ENCODE peak calls at places on chromosome 3, in eight cellular contexts. X is CD8-positive, alpha-beta T cell; Z is choroid plexus epithelial cell; D is A549; H is foreskin keratinocyte; E is body of pancreas; Q is CD4-positive, alpha-beta T cell; W is lower lobe of right lung. Y is an unnamed sample.

GRCh38 chr3:89957461-89957860 is 850.0 kb downstream of the EPHA3 start:
- DNase-seq in X (no peak), Z (peak), D (no peak), H (no peak), E (no peak), Q (no peak), W (no peak), Y (no peak)

GRCh38 chr3:123688241-123688747 is 103.4 kb upstream of the HACD2 start:
- DNase-seq in X (no peak), Z (peak), D (peak), H (peak), E (no peak), Q (no peak), W (no peak), Y (peak)

GRCh38 chr3:76369170-76369569 is 583.8 kb upstream of the ZNF717 start:
- DNase-seq in X (no peak), Z (peak), D (no peak), H (peak), E (no peak), Q (no peak), W (no peak), Y (peak)

GRCh38 chr3:150613034-150613433 is 9.9 kb downstream of the SELENOT start:
- DNase-seq in X (no peak), Z (no peak), D (no peak), H (no peak), E (no peak), Q (no peak), W (no peak), Y (no peak)

GRCh38 chr3:38805765-38806386 is 10.1 kb downstream of the SCN10A start:
- DNase-seq in X (no peak), Z (peak), D (peak), H (peak), E (peak), Q (no peak), W (no peak), Y (peak)

GRCh38 chr3:27185231-27185989 is 183.8 kb downstream of the NEK10 start:
- DNase-seq in X (no peak), Z (no peak), D (no peak), H (no peak), E (no peak), Q (no peak), W (no peak), Y (no peak)

GRCh38 chr3:147383617-147384016 is 22.7 kb downstream of the ZIC4 start:
- DNase-seq in X (no peak), Z (peak), D (no peak), H (no peak), E (no peak), Q (no peak), W (no peak), Y (no peak)

GRCh38 chr3:159175391-159175725 is 373.5 kb downstream of the MFSD1 start:
- DNase-seq in X (no peak), Z (no peak), D (no peak), H (no peak), E (no peak), Q (no peak), W (no peak), Y (peak)

GRCh38 chr3:111980716-111981456 is 2.1 kb downstream of the ABHD10 start:
- DNase-seq in X (no peak), Z (no peak), D (no peak), H (no peak), E (no peak), Q (no peak), W (no peak), Y (no peak)

GRCh38 chr3:53798144-53798543 is 48.1 kb downstream of the CHDH start:
- DNase-seq in X (no peak), Z (no peak), D (no peak), H (no peak), E (no peak), Q (no peak), W (no peak), Y (no peak)

GRCh38 chr3:76673171-76673570 is 366.7 kb upstream of the ROBO2 start:
- DNase-seq in X (no peak), Z (peak), D (no peak), H (no peak), E (no peak), Q (no peak), W (no peak), Y (no peak)

GRCh38 chr3:114809668-114810413 is 337.2 kb downstream of the ZBTB20 start:
- DNase-seq in X (no peak), Z (peak), D (peak), H (no peak), E (no peak), Q (no peak), W (no peak), Y (no peak)

GRCh38 chr3:50303038-50303815 is at the start of gene HYAL1:
- DNase-seq in X (no peak), Z (no peak), D (peak), H (no peak), E (peak), Q (no peak), W (peak), Y (peak)

GRCh38 chr3:142987707-142988106 is 13.7 kb upstream of the U2SURP start:
- DNase-seq in X (no peak), Z (peak), D (no peak), H (no peak), E (no peak), Q (no peak), W (no peak), Y (no peak)

GRCh38 chr3:124886168-124887051 is 755 bp downstream of the ITGB5 start:
- DNase-seq in X (peak), Z (peak), D (peak), H (peak), E (peak), Q (no peak), W (peak), Y (peak)

GRCh38 chr3:37980477-37981347 is 9.9 kb upstream of the VILL start:
- DNase-seq in X (no peak), Z (no peak), D (no peak), H (no peak), E (no peak), Q (no peak), W (no peak), Y (no peak)

GRCh38 chr3:42402394-42403100 is 7.9 kb downstream of the LYZL4 start:
- DNase-seq in X (no peak), Z (no peak), D (no peak), H (peak), E (no peak), Q (no peak), W (no peak), Y (no peak)

GRCh38 chr3:126130981-126131750 is 47.2 kb upstream of the SLC41A3 start:
- DNase-seq in X (no peak), Z (no peak), D (no peak), H (no peak), E (peak), Q (no peak), W (peak), Y (no peak)

GRCh38 chr3:100044369-100044768 is 69.9 kb downstream of the FILIP1L start:
- DNase-seq in X (no peak), Z (no peak), D (no peak), H (no peak), E (no peak), Q (no peak), W (no peak), Y (no peak)

GRCh38 chr3:106215047-106215446 is 346.2 kb upstream of the CBLB start:
- DNase-seq in X (no peak), Z (peak), D (no peak), H (no peak), E (no peak), Q (no peak), W (no peak), Y (no peak)

GRCh38 chr3:186790261-186790981 is 7.0 kb downstream of the EIF4A2 start:
- DNase-seq in X (no peak), Z (peak), D (peak), H (peak), E (no peak), Q (no peak), W (no peak), Y (peak)

GRCh38 chr3:115478359-115478758 is 145.0 kb upstream of the GAP43 start:
- DNase-seq in X (no peak), Z (no peak), D (no peak), H (no peak), E (no peak), Q (no peak), W (no peak), Y (no peak)

GRCh38 chr3:173933113-173933512 is 535.6 kb downstream of the NLGN1 start:
- DNase-seq in X (no peak), Z (no peak), D (no peak), H (no peak), E (no peak), Q (no peak), W (no peak), Y (no peak)

GRCh38 chr3:114893361-114893760 is 253.7 kb downstream of the ZBTB20 start:
- DNase-seq in X (no peak), Z (no peak), D (no peak), H (no peak), E (no peak), Q (no peak), W (no peak), Y (no peak)

GRCh38 chr3:16071246-16071645 is 103.2 kb upstream of the GALNT15 start:
- DNase-seq in X (no peak), Z (no peak), D (no peak), H (no peak), E (no peak), Q (no peak), W (no peak), Y (peak)

GRCh38 chr3:184337315-184337714 is at the start of gene FAM131A:
- DNase-seq in X (no peak), Z (no peak), D (no peak), H (no peak), E (no peak), Q (no peak), W (no peak), Y (no peak)

GRCh38 chr3:9153763-9154601 is 95.5 kb downstream of the SRGAP3 start:
- DNase-seq in X (no peak), Z (no peak), D (no peak), H (no peak), E (peak), Q (no peak), W (no peak), Y (no peak)

GRCh38 chr3:181868576-181868975 is 156.9 kb downstream of the SOX2 start:
- DNase-seq in X (no peak), Z (no peak), D (no peak), H (no peak), E (no peak), Q (no peak), W (no peak), Y (no peak)

GRCh38 chr3:101375586-101375985 is 55.2 kb upstream of the IMPG2 start:
- DNase-seq in X (no peak), Z (no peak), D (no peak), H (no peak), E (no peak), Q (no peak), W (no peak), Y (no peak)

GRCh38 chr3:56870436-56870835 is 68.7 kb upstream of the ARHGEF3 start:
- DNase-seq in X (no peak), Z (peak), D (no peak), H (peak), E (no peak), Q (no peak), W (no peak), Y (peak)

GRCh38 chr3:171173732-171174131 is 147.2 kb upstream of the SLC2A2 start:
- DNase-seq in X (no peak), Z (peak), D (no peak), H (no peak), E (peak), Q (no peak), W (peak), Y (no peak)

GRCh38 chr3:68306571-68306970 is 625.8 kb downstream of the TAFA4 start:
- DNase-seq in X (peak), Z (no peak), D (no peak), H (no peak), E (peak), Q (no peak), W (no peak), Y (no peak)

GRCh38 chr3:88003115-88003755 is 55.6 kb downstream of the CGGBP1 start:
- DNase-seq in X (no peak), Z (peak), D (peak), H (peak), E (no peak), Q (no peak), W (no peak), Y (peak)

GRCh38 chr3:148955544-148956346 is 35.6 kb upstream of the GYG1 start:
- DNase-seq in X (no peak), Z (peak), D (peak), H (peak), E (peak), Q (no peak), W (no peak), Y (peak)

GRCh38 chr3:183159319-183159718 is 3.2 kb downstream of the LAMP3 start:
- DNase-seq in X (no peak), Z (no peak), D (no peak), H (no peak), E (no peak), Q (no peak), W (no peak), Y (no peak)

GRCh38 chr3:71006810-71007785 is 576.4 kb downstream of the FOXP1 start:
- DNase-seq in X (no peak), Z (peak), D (peak), H (peak), E (peak), Q (no peak), W (no peak), Y (peak)

GRCh38 chr3:194133661-194134230 is 2.2 kb upstream of the HES1 start:
- DNase-seq in X (no peak), Z (peak), D (peak), H (no peak), E (peak), Q (no peak), W (peak), Y (peak)

GRCh38 chr3:159818399-159818798 is 170.2 kb upstream of the IL12A start:
- DNase-seq in X (no peak), Z (no peak), D (no peak), H (no peak), E (no peak), Q (no peak), W (no peak), Y (no peak)

GRCh38 chr3:29153811-29154210 is 127.1 kb upstream of the RBMS3 start:
- DNase-seq in X (peak), Z (no peak), D (no peak), H (no peak), E (no peak), Q (no peak), W (no peak), Y (no peak)

DNA sequence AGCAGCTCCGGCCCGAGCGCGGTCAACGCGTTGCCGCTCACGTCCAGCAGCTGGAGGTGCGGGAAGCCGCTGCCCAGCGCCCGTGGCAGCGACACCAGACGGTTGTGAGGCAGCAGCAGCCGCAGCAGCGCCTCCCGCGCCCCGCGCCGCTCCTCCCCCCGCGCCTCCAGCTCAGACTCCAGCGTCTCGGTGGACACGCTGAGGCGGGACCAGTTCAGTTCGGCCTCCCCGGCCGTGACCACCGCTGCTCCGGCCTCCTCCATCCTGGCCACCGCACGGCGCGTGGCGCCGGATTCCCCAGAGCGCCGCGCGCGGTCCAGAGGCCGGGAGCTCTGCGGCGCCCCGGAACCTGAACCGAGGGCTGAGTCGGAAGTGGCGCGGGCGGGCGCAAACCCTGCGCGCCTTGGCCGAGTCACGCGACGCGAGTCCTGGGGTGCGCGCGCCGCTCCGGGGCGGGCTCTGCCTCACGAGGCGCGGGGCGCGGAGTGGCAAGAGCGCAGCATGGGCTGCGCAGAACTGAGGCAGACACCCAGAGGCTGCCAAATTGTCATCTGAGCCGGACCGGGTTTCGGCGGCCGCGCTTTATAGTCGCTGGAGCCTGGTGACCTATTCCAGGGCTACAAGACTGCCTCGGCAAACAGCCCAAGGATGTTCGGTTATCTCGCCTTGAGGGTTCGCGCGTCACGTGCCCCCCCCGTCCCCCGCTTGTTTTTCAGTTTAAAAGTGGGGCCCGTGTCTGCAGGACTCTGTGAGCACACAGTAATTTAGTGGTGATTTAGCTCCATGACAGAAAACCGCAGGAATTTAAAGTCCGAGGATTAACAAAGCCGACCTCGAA is at the start of gene LRRC58:
- DNase-seq in X (peak), Z (peak), D (peak), H (peak), E (peak), Q (peak), W (peak), Y (peak)
- TF ChIP-seq CTCF in X (peak), Z (peak), D (peak), H (peak), E (no peak), Q (peak), W (peak), Y (peak)

GRCh38 chr3:160928183-160928718 is 172.2 kb downstream of the PPM1L start:
- DNase-seq in X (no peak), Z (peak), D (peak), H (no peak), E (no peak), Q (no peak), W (no peak), Y (no peak)
- TF ChIP-seq CTCF in X (no peak), Z (peak), D (no peak), H (peak), E (no peak), Q (no peak), W (no peak), Y (no peak)

GRCh38 chr3:11260460-11260859 is 11.7 kb upstream of the ATG7 start:
- DNase-seq in X (no peak), Z (no peak), D (no peak), H (no peak), E (no peak), Q (no peak), W (no peak), Y (no peak)
- TF ChIP-seq CTCF in X (no peak), Z (peak), D (no peak), H (no peak), E (no peak), Q (no peak), W (no peak), Y (no peak)

DNA sequence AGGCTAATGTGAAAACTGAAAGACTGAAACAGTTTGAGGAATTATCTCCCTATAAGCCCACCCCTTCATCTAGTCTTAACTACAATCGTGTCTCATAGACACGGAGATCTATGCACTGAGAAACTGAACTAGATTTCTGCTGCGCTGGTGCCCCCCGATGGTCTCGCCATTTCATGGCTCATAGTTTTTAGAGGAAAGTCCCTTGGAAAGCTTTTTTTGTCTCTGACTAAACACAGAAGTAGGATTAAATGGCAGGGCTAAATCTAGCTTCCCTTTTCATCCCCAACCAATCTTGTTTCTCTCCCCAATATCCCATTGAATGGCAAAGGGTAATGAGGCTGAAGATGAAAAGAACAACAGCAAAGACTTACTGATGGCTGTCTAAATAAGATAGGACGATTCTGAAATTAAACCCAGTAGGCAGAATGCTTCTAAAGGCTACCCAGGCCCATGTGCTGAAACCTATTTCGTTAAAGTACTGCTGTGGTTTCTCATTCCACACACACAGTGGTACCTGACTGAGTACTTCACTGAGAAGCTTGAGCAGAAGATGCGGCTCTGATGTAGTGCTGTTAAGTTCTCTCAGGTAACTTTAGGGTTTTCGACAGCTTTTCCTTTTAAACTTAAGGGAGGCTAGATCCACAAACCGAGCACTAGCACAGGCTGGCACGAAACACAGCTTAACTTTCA is 142.7 kb downstream of the GADL1 start:
- DNase-seq in X (peak), Z (peak), D (peak), H (no peak), E (peak), Q (peak), W (no peak), Y (peak)
- TF ChIP-seq CTCF in X (peak), Z (peak), D (peak), H (peak), E (no peak), Q (peak), W (peak), Y (peak)

GRCh38 chr3:127404614-127405598 is 117.1 kb upstream of the PRR20G start:
- DNase-seq in X (no peak), Z (no peak), D (no peak), H (no peak), E (no peak), Q (no peak), W (peak), Y (no peak)

GRCh38 chr3:127408022-127408683 is 120.3 kb upstream of the PRR20G start:
- DNase-seq in X (no peak), Z (no peak), D (no peak), H (no peak), E (no peak), Q (no peak), W (no peak), Y (no peak)

GRCh38 chr3:127407026-127407939 is 119.4 kb upstream of the PRR20G start:
- DNase-seq in X (no peak), Z (no peak), D (no peak), H (no peak), E (no peak), Q (no peak), W (no peak), Y (no peak)

GRCh38 chr3:127405791-127406190 is 117.9 kb upstream of the PRR20G start:
- DNase-seq in X (no peak), Z (no peak), D (no peak), H (no peak), E (no peak), Q (no peak), W (no peak), Y (no peak)

GRCh38 chr3:127406309-127407025 is 118.6 kb upstream of the PRR20G start:
- DNase-seq in X (no peak), Z (no peak), D (peak), H (peak), E (peak), Q (no peak), W (no peak), Y (peak)
- TF ChIP-seq CTCF in X (no peak), Z (peak), D (peak), H (peak), E (no peak), Q (no peak), W (no peak), Y (peak)

GRCh38 chr3:153052096-153052460 is 109.9 kb upstream of the RAP2B start:
- DNase-seq in X (no peak), Z (peak), D (peak), H (peak), E (no peak), Q (no peak), W (no peak), Y (peak)
- TF ChIP-seq CTCF in X (no peak), Z (no peak), D (no peak), H (no peak), E (no peak), Q (no peak), W (no peak), Y (no peak)

GRCh38 chr3:167148121-167148520 is 232.0 kb downstream of the ZBBX start:
- DNase-seq in X (no peak), Z (no peak), D (no peak), H (no peak), E (no peak), Q (no peak), W (no peak), Y (no peak)

GRCh38 chr3:167151671-167152070 is 228.4 kb downstream of the ZBBX start:
- DNase-seq in X (no peak), Z (no peak), D (no peak), H (no peak), E (no peak), Q (no peak), W (no peak), Y (no peak)
- TF ChIP-seq CTCF in X (no peak), Z (no peak), D (no peak), H (no peak), E (no peak), Q (no peak), W (no peak), Y (no peak)

DNA sequence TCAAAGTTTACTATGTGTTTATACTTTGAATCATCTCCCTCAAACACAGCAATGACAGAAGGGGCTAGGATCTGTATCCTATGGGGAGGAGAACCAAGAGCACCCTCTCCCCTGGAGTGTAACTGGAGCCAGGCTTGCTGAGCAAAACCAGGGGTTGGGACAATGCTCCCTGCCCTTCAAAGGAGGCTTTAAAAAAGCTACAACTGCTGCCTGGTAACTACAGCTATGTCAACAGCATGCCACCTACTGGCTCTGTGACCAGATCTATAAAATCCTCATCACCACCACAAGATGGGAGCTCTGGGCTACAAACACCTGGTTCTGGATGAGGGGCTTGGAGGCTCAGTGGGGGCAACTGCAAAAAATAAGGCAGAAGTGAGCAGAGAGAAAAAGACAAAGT is 61.9 kb downstream of the ANO10 start:
- DNase-seq in X (no peak), Z (no peak), D (no peak), H (no peak), E (no peak), Q (no peak), W (no peak), Y (no peak)
- TF ChIP-seq CTCF in X (no peak), Z (peak), D (no peak), H (peak), E (no peak), Q (no peak), W (no peak), Y (no peak)

Y was measured in bronchial epithelial cell.